ENCODE peak calls at places on chromosomes 4 and X, in six cellular contexts. D is amygdala; V is pons; S is GM12892; M is central memory CD8-positive, alpha-beta T cell; H is AG10803. E is an unnamed sample.

GRCh38 chr4:107380836-107381438 is 339.1 kb downstream of the PAPSS1 start:
- DNase-seq in V (no peak), S (no peak), D (no peak), H (peak; percentile 35), M (no peak), E (no peak)

GRCh38 chr4:110631582-110632505 is 9.0 kb upstream of the PITX2 start:
- DNase-seq in H (peak; percentile 70), V (peak; percentile 73), M (no peak), D (peak; percentile 45), S (peak; percentile 59), E (peak; percentile 58)

GRCh38 chrX:64570204-64570603 is 175.0 kb upstream of the MTMR8 start:
- DNase-seq in H (no peak), M (no peak), S (no peak), V (no peak), D (no peak), E (no peak)

GRCh38 chr4:76987685-76988084 is 38.1 kb downstream of the SEPTIN11 start:
- DNase-seq in V (no peak), M (no peak), H (no peak), D (no peak), S (no peak), E (no peak)

GRCh38 chr4:177901786-177902185 is 459.5 kb upstream of the AGA start:
- DNase-seq in V (no peak), M (no peak), D (no peak), S (no peak), H (no peak), E (peak; percentile 52)

GRCh38 chr4:185219551-185220344 is 10.3 kb downstream of the SNX25 start:
- DNase-seq in M (no peak), S (no peak), D (no peak), H (peak; percentile 91), V (peak; percentile 57), E (peak; percentile 77)

GRCh38 chr4:80202784-80203553 is 5.7 kb downstream of the PRDM8 start:
- DNase-seq in S (no peak), M (no peak), H (no peak), D (no peak), V (no peak), E (no peak)

GRCh38 chrX:136268051-136269048 is 17.1 kb upstream of the MAP7D3 start:
- DNase-seq in M (no peak), V (peak; percentile 37), S (no peak), D (no peak), H (peak; percentile 36), E (no peak)

GRCh38 chr4:1305261-1305711 is 15.6 kb downstream of the MAEA start:
- DNase-seq in D (no peak), S (no peak), H (no peak), V (no peak), M (no peak), E (no peak)

GRCh38 chr4:181150173-181150572 is 1093.0 kb upstream of the TENM3 start:
- DNase-seq in H (no peak), M (no peak), S (no peak), D (no peak), V (no peak), E (no peak)

GRCh38 chr4:183588169-183588675 is 70.8 kb downstream of the RWDD4 start:
- DNase-seq in H (peak; percentile 65), M (no peak), V (peak; percentile 12), D (no peak), S (no peak), E (peak; percentile 54)

GRCh38 chr4:15077969-15078368 is 75.7 kb downstream of the CPEB2 start:
- DNase-seq in D (no peak), M (no peak), V (no peak), H (peak; percentile 30), S (no peak), E (peak; percentile 53)

GRCh38 chrX:21711126-21711847 is 46.6 kb downstream of the SMPX start:
- DNase-seq in S (no peak), M (no peak), D (no peak), H (no peak), V (no peak), E (no peak)

GRCh38 chr4:8639021-8639420 is 46.5 kb downstream of the CPZ start:
- DNase-seq in H (no peak), M (no peak), D (no peak), V (no peak), S (no peak), E (no peak)

GRCh38 chr4:76283900-76284299 is 22.6 kb upstream of the STBD1 start:
- DNase-seq in V (no peak), H (no peak), M (no peak), S (no peak), D (no peak), E (no peak)

GRCh38 chr4:56804551-56804950 is 16.9 kb downstream of the SPINK2 start:
- DNase-seq in S (no peak), M (no peak), H (peak; percentile 60), V (no peak), D (no peak), E (peak; percentile 90)

GRCh38 chr4:141350122-141350904 is 129.6 kb downstream of the ZNF330 start:
- DNase-seq in D (no peak), M (no peak), S (no peak), H (peak; percentile 94), V (no peak), E (peak; percentile 89)

GRCh38 chr4:133921280-133922195 is 280.1 kb downstream of the PABPC4L start:
- DNase-seq in D (no peak), S (no peak), M (no peak), H (no peak), V (no peak), E (no peak)

GRCh38 chrX:69150294-69150960 is 14.8 kb downstream of the PJA1 start:
- DNase-seq in M (no peak), D (no peak), H (no peak), V (no peak), S (no peak), E (no peak)

GRCh38 chr4:891747-892146 is 40.4 kb downstream of the GAK start:
- DNase-seq in S (no peak), H (no peak), D (no peak), V (no peak), M (no peak), E (no peak)

GRCh38 chrX:106963111-106963510 is 36.9 kb downstream of the MORC4 start:
- DNase-seq in H (peak; percentile 62), S (no peak), M (no peak), D (no peak), V (no peak), E (no peak)

GRCh38 chr4:7103031-7103598 is 35.3 kb upstream of the GRPEL1 start:
- DNase-seq in S (peak; percentile 95), M (peak; percentile 46), D (peak; percentile 76), V (peak; percentile 90), H (peak; percentile 74), E (peak; percentile 41)

E was measured in astrocyte.